ENCODE peak calls at places on chromosomes 5 and 9, in six cellular contexts. Y is H9, U is H1, W is mesenchymal stem cell, A is neuronal stem cell, M is trophoblast cell. I is an unnamed sample.

GRCh38 chr9:132439153-132439552 is 29.1 kb downstream of the CFAP77 start:
- DNase-seq in U (no peak), A (no peak), M (peak), W (no peak), Y (no peak), I (no peak)

GRCh38 chr5:89703799-89704198 is 705.8 kb downstream of the CETN3 start:
- DNase-seq in U (peak), Y (peak), W (peak), M (no peak), A (peak), I (no peak)

GRCh38 chr5:168734657-168735344 is 155.6 kb upstream of the PANK3 start:
- DNase-seq in A (no peak), W (peak), M (no peak), U (no peak), Y (no peak), I (peak)

GRCh38 chr9:128162215-128163026 is 2.4 kb downstream of the BBLN start:
- DNase-seq in U (no peak), A (no peak), Y (no peak), M (no peak), W (no peak), I (no peak)

GRCh38 chr5:17042041-17042440 is 106.0 kb upstream of the MYO10 start:
- DNase-seq in U (no peak), W (no peak), M (no peak), Y (no peak), A (no peak), I (no peak)

GRCh38 chr9:114016629-114017423 is 61.3 kb downstream of the AMBP start:
- DNase-seq in Y (no peak), M (no peak), U (no peak), W (no peak), A (no peak), I (no peak)

GRCh38 chr9:108562176-108562575 is 293.6 kb downstream of the ACTL7B start:
- DNase-seq in Y (no peak), W (no peak), A (no peak), M (peak), U (no peak), I (no peak)

GRCh38 chr9:120608421-120608820 is 28.5 kb upstream of the CDK5RAP2 start:
- DNase-seq in U (no peak), W (no peak), Y (no peak), M (peak), A (no peak), I (peak)

GRCh38 chr9:16121593-16121992 is 568.8 kb downstream of the CCDC171 start:
- DNase-seq in A (no peak), U (no peak), M (no peak), W (peak), Y (no peak), I (peak)

GRCh38 chr5:142686210-142686734 is 382 bp upstream of the FGF1 start:
- DNase-seq in M (peak), W (peak), A (no peak), U (no peak), Y (no peak), I (peak)

GRCh38 chr9:127030814-127031740 is 91.4 kb downstream of the ANGPTL2 start:
- DNase-seq in W (no peak), Y (no peak), A (no peak), U (no peak), M (no peak), I (no peak)
- H3K14ac ChIP-seq in W (no peak), Y (no peak), A (no peak), U (no peak), M (no peak), I (no peak)

DNA sequence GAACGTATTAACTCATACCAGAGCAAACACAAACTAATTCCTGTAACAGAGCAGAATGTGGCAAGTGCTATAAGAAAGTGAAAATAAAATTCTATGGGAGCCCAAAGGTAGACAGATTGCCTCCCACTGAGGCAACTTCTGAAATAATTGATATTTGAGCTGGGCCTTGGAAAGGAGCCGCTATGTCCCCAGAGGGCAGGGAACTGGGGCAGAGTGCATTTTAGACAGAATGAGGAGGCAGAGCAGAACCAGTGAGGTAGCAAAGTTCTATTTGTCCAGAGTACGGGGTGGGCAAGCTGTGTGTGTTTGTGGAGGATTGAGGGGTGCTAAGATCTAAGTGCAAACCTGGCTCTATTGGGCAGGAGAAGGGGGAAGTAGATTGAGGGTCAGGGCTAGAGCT is 19.8 kb downstream of the CDO1 start:
- DNase-seq in W (no peak), Y (no peak), A (no peak), U (no peak), M (no peak), I (no peak)
- H3K14ac ChIP-seq in W (no peak), Y (no peak), A (no peak), U (no peak), M (no peak), I (no peak)

DNA sequence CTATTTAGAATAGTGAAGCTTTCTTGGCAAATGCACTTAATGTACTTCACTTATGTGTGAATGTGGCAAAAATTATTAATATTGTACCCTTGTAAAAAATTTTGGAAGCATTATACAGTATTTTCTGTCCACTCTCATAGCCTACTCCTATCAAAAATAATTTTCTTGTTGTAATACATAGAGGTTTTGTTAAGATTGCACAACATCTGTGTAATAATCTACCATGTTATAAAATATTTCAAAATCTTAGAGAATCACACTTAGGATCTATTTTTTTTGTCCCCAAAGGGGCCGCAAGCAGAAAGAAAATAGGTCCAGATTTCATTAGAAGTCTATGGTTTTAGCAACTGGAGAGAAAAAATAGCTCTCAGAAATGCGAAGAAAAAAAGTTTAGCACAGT is 945.9 kb downstream of the CDH18 start:
- DNase-seq in U (no peak), A (no peak), M (no peak), Y (no peak), W (no peak), I (no peak)
- H3K14ac ChIP-seq in U (no peak), A (no peak), M (no peak), Y (no peak), W (no peak), I (no peak)

GRCh38 chr9:95880011-95880690 is 4.7 kb downstream of the ERCC6L2 start:
- DNase-seq in U (no peak), A (no peak), Y (no peak), W (peak), M (no peak), I (peak)
- H3K14ac ChIP-seq in U (no peak), A (no peak), Y (no peak), W (no peak), M (no peak), I (no peak)

GRCh38 chr9:20550326-20550725 is 72.0 kb downstream of the MLLT3 start:
- DNase-seq in U (no peak), A (no peak), Y (no peak), W (no peak), M (no peak), I (no peak)

GRCh38 chr9:20544953-20545622 is 77.2 kb downstream of the MLLT3 start:
- DNase-seq in A (no peak), Y (no peak), M (no peak), U (no peak), W (no peak), I (no peak)

GRCh38 chr9:20551835-20552234 is 70.5 kb downstream of the MLLT3 start:
- DNase-seq in A (no peak), Y (no peak), U (no peak), M (no peak), W (no peak), I (no peak)

GRCh38 chr9:20551236-20551635 is 71.1 kb downstream of the MLLT3 start:
- DNase-seq in W (no peak), M (no peak), U (no peak), A (no peak), Y (no peak), I (peak)

GRCh38 chr9:20549053-20549452 is 73.2 kb downstream of the MLLT3 start:
- DNase-seq in W (no peak), M (no peak), A (no peak), Y (no peak), U (no peak), I (no peak)
- H3K14ac ChIP-seq in W (no peak), M (no peak), A (no peak), Y (no peak), U (no peak), I (no peak)

GRCh38 chr9:8114826-8115225 is 315.2 kb upstream of the DMAC1 start:
- DNase-seq in Y (no peak), U (no peak), M (no peak), W (no peak), A (no peak), I (no peak)
- H3K14ac ChIP-seq in Y (no peak), U (no peak), M (no peak), W (no peak), A (no peak), I (no peak)

I was measured in IMR-90.